ENCODE peak calls at places on chromosomes 12 and 14, in seven cellular contexts. One of them, this sample, is unnamed. For H3K27me3 and H3K4me1, the result is how much of the 10 kb centered on the place peaks cover.

GRCh38 chr14:105856676-105857222 is 330.4 kb downstream of the TMEM121 start:
- DNase-seq in tibial nerve: no peak
- DNase-seq in neural progenitor cell: no peak
- DNase-seq in Caco-2: peak
- DNase-seq in effector memory CD4-positive, alpha-beta T cell: no peak
- DNase-seq in transverse colon: peak
- DNase-seq in CD4-positive, alpha-beta memory T cell: no peak
- DNase-seq in this sample: no peak

GRCh38 chr14:91873476-91874265 is 6.3 kb upstream of the TC2N start:
- DNase-seq in Caco-2: no peak
- DNase-seq in tibial nerve: no peak
- DNase-seq in neural progenitor cell: no peak
- DNase-seq in transverse colon: peak
- DNase-seq in effector memory CD4-positive, alpha-beta T cell: peak
- DNase-seq in CD4-positive, alpha-beta memory T cell: peak
- DNase-seq in this sample: no peak

GRCh38 chr14:84312551-84312950 is 1217.4 kb upstream of the FLRT2 start:
- DNase-seq in Caco-2: no peak
- DNase-seq in neural progenitor cell: no peak
- DNase-seq in CD4-positive, alpha-beta memory T cell: no peak
- DNase-seq in tibial nerve: no peak
- DNase-seq in effector memory CD4-positive, alpha-beta T cell: no peak
- DNase-seq in transverse colon: no peak
- DNase-seq in this sample: no peak

GRCh38 chr12:132803883-132804282 is 24.8 kb downstream of the GOLGA3 start:
- DNase-seq in neural progenitor cell: no peak
- DNase-seq in transverse colon: no peak
- DNase-seq in CD4-positive, alpha-beta memory T cell: no peak
- DNase-seq in Caco-2: no peak
- DNase-seq in tibial nerve: no peak
- DNase-seq in effector memory CD4-positive, alpha-beta T cell: no peak
- DNase-seq in this sample: peak

GRCh38 chr12:132766380-132767085 is 4.9 kb upstream of the ANKLE2 start:
- DNase-seq in tibial nerve: no peak
- DNase-seq in effector memory CD4-positive, alpha-beta T cell: no peak
- DNase-seq in CD4-positive, alpha-beta memory T cell: no peak
- DNase-seq in neural progenitor cell: no peak
- DNase-seq in Caco-2: no peak
- DNase-seq in transverse colon: peak
- DNase-seq in this sample: peak

GRCh38 chr12:3732901-3733300 is 20.0 kb downstream of the CRACR2A start:
- DNase-seq in tibial nerve: no peak
- DNase-seq in Caco-2: no peak
- DNase-seq in effector memory CD4-positive, alpha-beta T cell: no peak
- DNase-seq in CD4-positive, alpha-beta memory T cell: no peak
- DNase-seq in transverse colon: peak
- DNase-seq in neural progenitor cell: no peak
- DNase-seq in this sample: no peak

GRCh38 chr14:55715889-55716288 is 135.9 kb downstream of the KTN1 start:
- DNase-seq in neural progenitor cell: no peak
- DNase-seq in transverse colon: no peak
- DNase-seq in tibial nerve: peak
- DNase-seq in CD4-positive, alpha-beta memory T cell: no peak
- DNase-seq in Caco-2: no peak
- DNase-seq in effector memory CD4-positive, alpha-beta T cell: no peak
- DNase-seq in this sample: peak

GRCh38 chr12:57093412-57094193 is 4.7 kb downstream of the NAB2 start:
- DNase-seq in Caco-2: peak
- DNase-seq in transverse colon: peak
- DNase-seq in CD4-positive, alpha-beta memory T cell: peak
- DNase-seq in neural progenitor cell: peak
- DNase-seq in tibial nerve: peak
- DNase-seq in effector memory CD4-positive, alpha-beta T cell: peak
- DNase-seq in this sample: peak

GRCh38 chr12:75781532-75782046 is 250.0 kb downstream of the PHLDA1 start:
- DNase-seq in effector memory CD4-positive, alpha-beta T cell: no peak
- DNase-seq in tibial nerve: no peak
- DNase-seq in neural progenitor cell: no peak
- DNase-seq in Caco-2: no peak
- DNase-seq in CD4-positive, alpha-beta memory T cell: no peak
- DNase-seq in transverse colon: no peak
- DNase-seq in this sample: no peak

GRCh38 chr14:42224053-42224888 is 617.6 kb downstream of the LRFN5 start:
- DNase-seq in neural progenitor cell: peak
- DNase-seq in CD4-positive, alpha-beta memory T cell: no peak
- DNase-seq in effector memory CD4-positive, alpha-beta T cell: no peak
- DNase-seq in transverse colon: peak
- DNase-seq in Caco-2: peak
- DNase-seq in tibial nerve: peak
- DNase-seq in this sample: peak

GRCh38 chr12:51954465-51955361 is 3.2 kb downstream of the ACVR1B start:
- DNase-seq in CD4-positive, alpha-beta memory T cell: no peak
- DNase-seq in neural progenitor cell: no peak
- DNase-seq in tibial nerve: no peak
- DNase-seq in transverse colon: peak
- DNase-seq in effector memory CD4-positive, alpha-beta T cell: no peak
- DNase-seq in Caco-2: no peak
- DNase-seq in this sample: no peak

GRCh38 chr12:101935769-101936741 is 58.7 kb downstream of the DRAM1 start:
- DNase-seq in transverse colon: peak
- DNase-seq in CD4-positive, alpha-beta memory T cell: no peak
- DNase-seq in tibial nerve: peak
- DNase-seq in neural progenitor cell: no peak
- DNase-seq in effector memory CD4-positive, alpha-beta T cell: no peak
- DNase-seq in Caco-2: no peak
- DNase-seq in this sample: peak

GRCh38 chr14:56417173-56417572 is 162.4 kb upstream of the TMEM260 start:
- DNase-seq in transverse colon: no peak
- DNase-seq in Caco-2: no peak
- DNase-seq in tibial nerve: no peak
- DNase-seq in CD4-positive, alpha-beta memory T cell: no peak
- DNase-seq in effector memory CD4-positive, alpha-beta T cell: no peak
- DNase-seq in neural progenitor cell: no peak
- DNase-seq in this sample: no peak

GRCh38 chr12:117342247-117342646 is 19.2 kb downstream of the NOS1 start:
- DNase-seq in transverse colon: no peak
- DNase-seq in effector memory CD4-positive, alpha-beta T cell: no peak
- DNase-seq in Caco-2: no peak
- DNase-seq in neural progenitor cell: no peak
- DNase-seq in CD4-positive, alpha-beta memory T cell: no peak
- DNase-seq in tibial nerve: no peak
- DNase-seq in this sample: no peak

GRCh38 chr12:106582264-106582591 is 576 bp upstream of the RFX4 start:
- DNase-seq in neural progenitor cell: no peak
- DNase-seq in effector memory CD4-positive, alpha-beta T cell: no peak
- DNase-seq in tibial nerve: no peak
- DNase-seq in transverse colon: no peak
- DNase-seq in Caco-2: no peak
- DNase-seq in CD4-positive, alpha-beta memory T cell: no peak
- DNase-seq in this sample: no peak

GRCh38 chr12:113269257-113269943 is 48.1 kb downstream of the TPCN1 start:
- DNase-seq in neural progenitor cell: no peak
- DNase-seq in tibial nerve: no peak
- DNase-seq in effector memory CD4-positive, alpha-beta T cell: no peak
- DNase-seq in CD4-positive, alpha-beta memory T cell: no peak
- DNase-seq in transverse colon: no peak
- DNase-seq in Caco-2: no peak
- DNase-seq in this sample: no peak

GRCh38 chr12:70919597-70920035 is 922 bp downstream of the PTPRR start:
- DNase-seq in Caco-2: no peak
- DNase-seq in neural progenitor cell: peak
- DNase-seq in transverse colon: no peak
- DNase-seq in effector memory CD4-positive, alpha-beta T cell: no peak
- DNase-seq in tibial nerve: no peak
- DNase-seq in CD4-positive, alpha-beta memory T cell: no peak
- DNase-seq in this sample: no peak

GRCh38 chr12:100565987-100566545 is 7.4 kb upstream of the GAS2L3 start:
- DNase-seq in Caco-2: no peak
- DNase-seq in tibial nerve: no peak
- DNase-seq in transverse colon: no peak
- DNase-seq in neural progenitor cell: no peak
- DNase-seq in CD4-positive, alpha-beta memory T cell: no peak
- DNase-seq in effector memory CD4-positive, alpha-beta T cell: no peak
- DNase-seq in this sample: no peak

GRCh38 chr14:24132061-24132685 is 1.7 kb downstream of the FITM1 start:
- DNase-seq in CD4-positive, alpha-beta memory T cell: peak
- DNase-seq in tibial nerve: no peak
- DNase-seq in Caco-2: no peak
- DNase-seq in transverse colon: no peak
- DNase-seq in effector memory CD4-positive, alpha-beta T cell: no peak
- DNase-seq in neural progenitor cell: no peak
- DNase-seq in this sample: no peak

GRCh38 chr14:102075155-102075554 is 11.7 kb downstream of the HSP90AA1 start:
- DNase-seq in tibial nerve: no peak
- DNase-seq in neural progenitor cell: no peak
- DNase-seq in CD4-positive, alpha-beta memory T cell: no peak
- DNase-seq in Caco-2: no peak
- DNase-seq in transverse colon: no peak
- DNase-seq in effector memory CD4-positive, alpha-beta T cell: no peak
- DNase-seq in this sample: no peak

GRCh38 chr14:81523016-81523415 is 10.6 kb downstream of the SEL1L start:
- DNase-seq in effector memory CD4-positive, alpha-beta T cell: no peak
- DNase-seq in CD4-positive, alpha-beta memory T cell: no peak
- DNase-seq in neural progenitor cell: no peak
- DNase-seq in transverse colon: no peak
- DNase-seq in Caco-2: no peak
- DNase-seq in tibial nerve: no peak
- DNase-seq in this sample: no peak

GRCh38 chr14:96567289-96567899 is 65.2 kb downstream of the PAPOLA start:
- DNase-seq in transverse colon: no peak
- DNase-seq in tibial nerve: no peak
- DNase-seq in neural progenitor cell: peak
- DNase-seq in CD4-positive, alpha-beta memory T cell: peak
- DNase-seq in effector memory CD4-positive, alpha-beta T cell: no peak
- DNase-seq in Caco-2: no peak
- DNase-seq in this sample: no peak

GRCh38 chr14:57209561-57209960 is 59.1 kb downstream of the EXOC5 start:
- DNase-seq in transverse colon: no peak
- DNase-seq in tibial nerve: no peak
- DNase-seq in Caco-2: no peak
- DNase-seq in effector memory CD4-positive, alpha-beta T cell: no peak
- DNase-seq in neural progenitor cell: no peak
- DNase-seq in CD4-positive, alpha-beta memory T cell: no peak
- DNase-seq in this sample: no peak

GRCh38 chr14:71336488-71337192 is 429.4 kb downstream of the PCNX1 start:
- DNase-seq in Caco-2: peak
- DNase-seq in neural progenitor cell: no peak
- DNase-seq in transverse colon: no peak
- DNase-seq in CD4-positive, alpha-beta memory T cell: no peak
- DNase-seq in tibial nerve: no peak
- DNase-seq in effector memory CD4-positive, alpha-beta T cell: no peak
- DNase-seq in this sample: no peak

GRCh38 chr12:53378222-53378621 is 1.8 kb upstream of the SP1 start:
- DNase-seq in Caco-2: no peak
- DNase-seq in neural progenitor cell: peak
- DNase-seq in transverse colon: no peak
- DNase-seq in CD4-positive, alpha-beta memory T cell: no peak
- DNase-seq in tibial nerve: no peak
- DNase-seq in effector memory CD4-positive, alpha-beta T cell: no peak
- DNase-seq in this sample: no peak

GRCh38 chr12:50271724-50272247 is 11.5 kb downstream of the LIMA1 start:
- DNase-seq in tibial nerve: no peak
- DNase-seq in neural progenitor cell: no peak
- DNase-seq in Caco-2: no peak
- DNase-seq in transverse colon: no peak
- DNase-seq in effector memory CD4-positive, alpha-beta T cell: no peak
- DNase-seq in CD4-positive, alpha-beta memory T cell: no peak
- DNase-seq in this sample: no peak
- H3K4me3 ChIP-seq in tibial nerve: no peak
- H3K4me3 ChIP-seq in neural progenitor cell: no peak
- H3K4me3 ChIP-seq in Caco-2: no peak
- H3K4me3 ChIP-seq in transverse colon: no peak
- H3K4me3 ChIP-seq in effector memory CD4-positive, alpha-beta T cell: no peak
- H3K4me3 ChIP-seq in CD4-positive, alpha-beta memory T cell: no peak
- H3K4me3 ChIP-seq in this sample: peak

GRCh38 chr14:104567957-104568225 is 11.7 kb upstream of the C14orf180 start:
- DNase-seq in effector memory CD4-positive, alpha-beta T cell: no peak
- DNase-seq in tibial nerve: no peak
- DNase-seq in neural progenitor cell: no peak
- DNase-seq in Caco-2: no peak
- DNase-seq in CD4-positive, alpha-beta memory T cell: no peak
- DNase-seq in transverse colon: no peak
- DNase-seq in this sample: no peak
- H3K27me3 ChIP-seq in effector memory CD4-positive, alpha-beta T cell: under half
- H3K27me3 ChIP-seq in tibial nerve: under half
- H3K27me3 ChIP-seq in neural progenitor cell: under half
- H3K27me3 ChIP-seq in Caco-2: under half
- H3K27me3 ChIP-seq in CD4-positive, alpha-beta memory T cell: under half
- H3K27me3 ChIP-seq in transverse colon: half or more
- H3K27me3 ChIP-seq in this sample: under half

GRCh38 chr12:124523071-124523470 is 44.3 kb downstream of the NCOR2 start:
- DNase-seq in Caco-2: no peak
- DNase-seq in effector memory CD4-positive, alpha-beta T cell: no peak
- DNase-seq in tibial nerve: no peak
- DNase-seq in transverse colon: no peak
- DNase-seq in CD4-positive, alpha-beta memory T cell: no peak
- DNase-seq in neural progenitor cell: no peak
- DNase-seq in this sample: no peak

GRCh38 chr12:124524231-124524925 is 43.0 kb downstream of the NCOR2 start:
- DNase-seq in tibial nerve: no peak
- DNase-seq in transverse colon: no peak
- DNase-seq in effector memory CD4-positive, alpha-beta T cell: no peak
- DNase-seq in Caco-2: no peak
- DNase-seq in CD4-positive, alpha-beta memory T cell: no peak
- DNase-seq in neural progenitor cell: no peak
- DNase-seq in this sample: no peak

GRCh38 chr12:124525927-124526692 is 41.3 kb downstream of the NCOR2 start:
- DNase-seq in CD4-positive, alpha-beta memory T cell: no peak
- DNase-seq in transverse colon: no peak
- DNase-seq in Caco-2: no peak
- DNase-seq in neural progenitor cell: no peak
- DNase-seq in effector memory CD4-positive, alpha-beta T cell: no peak
- DNase-seq in tibial nerve: no peak
- DNase-seq in this sample: no peak

GRCh38 chr12:124527861-124528561 is 39.4 kb downstream of the NCOR2 start:
- DNase-seq in transverse colon: no peak
- DNase-seq in Caco-2: no peak
- DNase-seq in effector memory CD4-positive, alpha-beta T cell: no peak
- DNase-seq in CD4-positive, alpha-beta memory T cell: no peak
- DNase-seq in neural progenitor cell: no peak
- DNase-seq in tibial nerve: no peak
- DNase-seq in this sample: no peak

GRCh38 chr12:124525455-124525854 is 42.0 kb downstream of the NCOR2 start:
- DNase-seq in neural progenitor cell: no peak
- DNase-seq in transverse colon: no peak
- DNase-seq in CD4-positive, alpha-beta memory T cell: no peak
- DNase-seq in Caco-2: no peak
- DNase-seq in tibial nerve: no peak
- DNase-seq in effector memory CD4-positive, alpha-beta T cell: no peak
- DNase-seq in this sample: peak
- H3K4me1 ChIP-seq in neural progenitor cell: under half
- H3K4me1 ChIP-seq in transverse colon: under half
- H3K4me1 ChIP-seq in CD4-positive, alpha-beta memory T cell: under half
- H3K4me1 ChIP-seq in Caco-2: under half
- H3K4me1 ChIP-seq in tibial nerve: under half
- H3K4me1 ChIP-seq in effector memory CD4-positive, alpha-beta T cell: under half
- H3K4me1 ChIP-seq in this sample: under half

DNA sequence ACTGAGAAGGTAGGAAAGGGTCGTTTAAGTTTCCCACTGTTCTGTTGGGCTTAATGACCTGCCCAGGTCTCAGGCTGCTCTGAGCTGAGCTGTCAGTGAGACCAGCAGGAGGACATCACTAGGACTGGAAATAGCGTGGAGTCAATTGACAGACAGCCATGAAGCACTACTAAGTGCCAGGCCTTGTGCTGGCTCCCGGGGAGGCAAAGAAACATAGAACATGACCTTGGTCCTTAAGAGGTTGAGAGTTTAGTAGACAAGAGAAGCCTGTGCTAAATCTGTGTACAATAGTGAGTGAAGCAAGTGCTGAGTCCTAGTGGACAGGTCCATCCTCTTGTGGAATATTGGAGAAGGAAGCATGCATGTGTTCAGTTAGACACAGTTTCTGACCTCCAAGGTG is 239.2 kb downstream of the CACNA1C start:
- DNase-seq in tibial nerve: no peak
- DNase-seq in Caco-2: no peak
- DNase-seq in transverse colon: no peak
- DNase-seq in effector memory CD4-positive, alpha-beta T cell: no peak
- DNase-seq in CD4-positive, alpha-beta memory T cell: no peak
- DNase-seq in neural progenitor cell: no peak
- DNase-seq in this sample: no peak
- H3K4me3 ChIP-seq in tibial nerve: no peak
- H3K4me3 ChIP-seq in Caco-2: no peak
- H3K4me3 ChIP-seq in transverse colon: no peak
- H3K4me3 ChIP-seq in effector memory CD4-positive, alpha-beta T cell: no peak
- H3K4me3 ChIP-seq in CD4-positive, alpha-beta memory T cell: no peak
- H3K4me3 ChIP-seq in neural progenitor cell: no peak
- H3K4me3 ChIP-seq in this sample: no peak

This sample was measured in gastrocnemius medialis.